ENCODE peak calls at places on chromosomes 1 and 21, in six cellular contexts. O is A549, Y is HepG2, R is GM12878, I is K562, V is endothelial cell of umbilical vein. G is an unnamed sample.

GRCh38 chr1:110615548-110616130 is 9.5 kb upstream of the KCNA2 start:
- DNase-seq in O (peak; percentile 65), Y (peak; percentile 60), R (no peak), I (peak; percentile 67), V (peak; percentile 38), G (peak; percentile 68)

GRCh38 chr21:14982336-14982735 is 82.5 kb downstream of the NRIP1 start:
- DNase-seq in O (no peak), Y (no peak), R (no peak), I (no peak), V (no peak), G (no peak)

GRCh38 chr1:86619313-86619712 is 72.4 kb downstream of the CLCA4 start:
- DNase-seq in O (no peak), Y (no peak), R (no peak), I (no peak), V (no peak), G (no peak)

GRCh38 chr1:178774263-178774662 is 49.2 kb downstream of the RALGPS2 start:
- DNase-seq in O (no peak), Y (peak; percentile 18), R (no peak), I (no peak), V (peak; percentile 29), G (peak; percentile 52)

GRCh38 chr1:228488107-228488817 is 1.1 kb downstream of the RNF187 start:
- DNase-seq in O (peak; percentile 33), Y (no peak), R (no peak), I (no peak), V (no peak), G (no peak)

GRCh38 chr21:33866851-33867250 is 48.8 kb downstream of the ATP5PO start:
- DNase-seq in O (no peak), Y (no peak), R (no peak), I (no peak), V (no peak), G (no peak)

GRCh38 chr21:26920055-26920454 is 46.8 kb downstream of the ADAMTS5 start:
- DNase-seq in O (no peak), Y (no peak), R (no peak), I (no peak), V (no peak), G (no peak)

GRCh38 chr1:189117072-189117770 is 1360.4 kb downstream of the BRINP3 start:
- DNase-seq in O (no peak), Y (no peak), R (no peak), I (no peak), V (no peak), G (no peak)

GRCh38 chr1:227567256-227567655 is 3.9 kb downstream of the ZNF678 start:
- DNase-seq in O (no peak), Y (no peak), R (no peak), I (no peak), V (no peak), G (no peak)

GRCh38 chr1:165364432-165365133 is 8.1 kb upstream of the LMX1A start:
- DNase-seq in O (no peak), Y (no peak), R (no peak), I (no peak), V (no peak), G (no peak)

GRCh38 chr1:59128784-59129227 is 168.1 kb upstream of the FGGY start:
- DNase-seq in O (no peak), Y (no peak), R (no peak), I (no peak), V (peak; percentile 77), G (no peak)

GRCh38 chr1:63955746-63956145 is 181.9 kb downstream of the ROR1 start:
- DNase-seq in O (no peak), Y (no peak), R (no peak), I (no peak), V (no peak), G (no peak)
- TF ChIP-seq MAX in O (no peak), Y (no peak), R (no peak), I (no peak), V (no peak), G (no peak)

GRCh38 chr1:35590476-35591040 is 17.4 kb downstream of the TFAP2E start:
- DNase-seq in O (no peak), Y (no peak), R (no peak), I (no peak), V (no peak), G (no peak)

GRCh38 chr1:35588197-35588910 is 15.2 kb downstream of the TFAP2E start:
- DNase-seq in O (no peak), Y (no peak), R (no peak), I (no peak), V (no peak), G (no peak)

GRCh38 chr1:35592991-35593769 is 20.1 kb downstream of the TFAP2E start:
- DNase-seq in O (no peak), Y (no peak), R (no peak), I (no peak), V (no peak), G (peak; percentile 80)

GRCh38 chr1:35589516-35590427 is 16.7 kb downstream of the TFAP2E start:
- DNase-seq in O (no peak), Y (no peak), R (no peak), I (no peak), V (no peak), G (no peak)

GRCh38 chr1:35591211-35591610 is 18.1 kb downstream of the TFAP2E start:
- DNase-seq in O (no peak), Y (no peak), R (no peak), I (no peak), V (no peak), G (no peak)
- TF ChIP-seq MYC in O (no peak), Y (no peak), R (no peak), I (no peak), V (no peak), G (no peak)

GRCh38 chr1:18426580-18426979 is 54.1 kb upstream of the KLHDC7A start:
- DNase-seq in O (no peak), Y (no peak), R (no peak), I (no peak), V (no peak), G (no peak)

GRCh38 chr1:18419123-18419844 is 61.4 kb upstream of the KLHDC7A start:
- DNase-seq in O (no peak), Y (no peak), R (no peak), I (no peak), V (no peak), G (no peak)

GRCh38 chr1:18422954-18423353 is 57.8 kb upstream of the KLHDC7A start:
- DNase-seq in O (no peak), Y (no peak), R (no peak), I (no peak), V (no peak), G (no peak)

GRCh38 chr1:18419845-18420184 is 60.9 kb upstream of the KLHDC7A start:
- DNase-seq in O (no peak), Y (no peak), R (no peak), I (no peak), V (no peak), G (no peak)

GRCh38 chr1:18422076-18422777 is 58.5 kb upstream of the KLHDC7A start:
- DNase-seq in O (no peak), Y (no peak), R (no peak), I (no peak), V (no peak), G (no peak)
- H3K4me3 ChIP-seq in O (no peak overlapping the region), Y (no peak overlapping the region), R (no peak overlapping the region), I (no peak overlapping the region), V (no peak overlapping the region), G (no peak overlapping the region)

DNA sequence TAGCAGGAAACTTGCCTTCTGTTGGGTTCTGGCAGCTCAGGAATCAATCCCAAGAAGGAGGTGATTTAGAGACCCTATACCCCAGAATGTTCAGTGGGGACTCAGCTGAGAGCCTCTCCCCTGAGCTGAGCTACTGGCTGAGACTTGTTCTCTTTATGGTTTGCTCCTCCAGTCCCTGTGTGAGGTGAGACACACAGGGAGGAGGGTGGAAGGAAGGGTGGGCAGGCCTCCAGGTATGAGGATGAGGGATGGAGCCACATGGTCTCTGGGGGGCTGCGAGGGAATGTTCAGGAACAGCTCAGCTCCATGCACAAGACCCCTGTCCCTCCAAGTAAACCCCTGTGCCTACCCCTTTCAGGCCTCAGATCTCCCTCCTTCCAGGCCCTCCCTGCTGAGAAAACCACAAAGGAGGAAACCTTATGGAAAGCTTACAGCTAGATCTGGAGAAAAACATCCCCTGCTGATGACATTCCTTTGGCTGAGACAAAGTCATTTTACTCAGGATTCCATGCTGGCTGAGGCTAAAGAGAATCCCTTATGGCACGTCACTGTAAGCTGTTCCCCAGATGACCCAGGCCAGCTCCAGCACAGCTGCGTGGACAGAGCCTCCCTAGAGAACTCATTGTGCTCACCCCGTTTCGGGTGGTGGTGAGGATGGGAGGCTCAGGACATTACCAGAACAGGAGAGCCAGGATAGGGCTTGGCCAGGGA is 91.5 kb upstream of the IPO9 start:
- DNase-seq in O (no peak), Y (no peak), R (no peak), I (no peak), V (no peak), G (no peak)
- TF ChIP-seq MAX in O (no peak), Y (no peak), R (no peak), I (no peak), V (no peak), G (no peak)

GRCh38 chr1:154320882-154321608 is at the start of gene AQP10:
- DNase-seq in O (no peak), Y (peak; percentile 63), R (no peak), I (peak; percentile 61), V (peak; percentile 51), G (no peak)
- TF ChIP-seq MYC in O (no peak), Y (no peak), R (no peak), I (no peak), V (no peak), G (no peak)

GRCh38 chr21:31557421-31557955 is 102.0 kb upstream of the SOD1 start:
- DNase-seq in O (no peak), Y (no peak), R (no peak), I (no peak), V (no peak), G (no peak)
- H3K4me3 ChIP-seq in O (peak overlapping the region; percentile 46), Y (no peak overlapping the region), R (no peak overlapping the region), I (no peak overlapping the region), V (no peak overlapping the region), G (no peak overlapping the region)

GRCh38 chr1:225921734-225922709 is 2.0 kb downstream of the PYCR2 start:
- DNase-seq in O (no peak), Y (no peak), R (no peak), I (no peak), V (no peak), G (no peak)

GRCh38 chr1:225923381-225923691 is 714 bp downstream of the PYCR2 start:
- DNase-seq in O (no peak), Y (peak; percentile 15), R (no peak), I (peak; percentile 70), V (no peak), G (no peak)

GRCh38 chr1:225923692-225924555 is at the start of gene PYCR2:
- DNase-seq in O (peak; percentile 98), Y (peak; percentile 91), R (peak; percentile 79), I (peak; percentile 99), V (peak; percentile 97), G (peak; percentile 99)

GRCh38 chr1:225928186-225929175 is 4.4 kb upstream of the PYCR2 start:
- DNase-seq in O (no peak), Y (no peak), R (no peak), I (peak; percentile 95), V (peak; percentile 37), G (peak; percentile 34)

DNA sequence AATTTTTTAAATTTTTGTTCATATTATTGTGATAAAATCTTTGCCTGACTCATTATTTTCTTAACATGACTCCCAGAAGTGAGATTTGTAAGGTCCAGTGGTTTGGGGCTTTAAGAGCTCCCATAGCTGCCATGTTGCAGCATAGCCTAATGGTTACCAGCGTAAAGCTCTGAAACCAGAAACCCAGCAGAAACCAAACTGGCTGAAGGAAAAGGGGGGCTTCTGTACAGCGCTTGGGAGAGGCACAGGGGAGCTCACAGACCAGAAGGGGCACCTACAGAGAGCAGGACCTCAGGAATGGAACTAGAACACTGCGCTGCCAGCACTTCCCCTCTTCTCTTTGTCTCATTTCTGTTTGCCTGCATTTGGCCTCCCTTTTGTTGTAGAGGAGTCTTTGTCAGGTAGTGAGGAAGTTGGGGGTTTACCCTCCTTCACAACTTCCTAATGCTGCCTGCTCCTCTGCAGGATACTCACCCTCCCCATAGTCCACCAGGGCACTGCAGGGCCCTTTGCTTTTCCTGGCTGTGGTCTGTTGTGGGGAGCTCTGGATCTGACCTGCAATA is 2.6 kb upstream of the PYCR2 start:
- DNase-seq in O (no peak), Y (no peak), R (no peak), I (no peak), V (no peak), G (peak; percentile 65)
- TF ChIP-seq MAX in O (no peak), Y (no peak), R (no peak), I (no peak), V (no peak), G (no peak)

G was measured in NB4.